ENCODE peak calls at places on chromosomes 3 and 15, in six cellular contexts. I is Peyer's patch; C is fibroblast of pulmonary artery; G is ELR; A is brain microvascular endothelial cell; U is activated CD4-positive, alpha-beta T cell treated with anti-CD3 and anti-CD28 coated beads for 24 hours. L is an unnamed sample.

GRCh38 chr15:75857886-75858285 is 14.6 kb downstream of the UBE2Q2 start:
- DNase-seq in C (no peak), G (no peak), A (no peak), I (no peak), U (no peak), L (no peak)

GRCh38 chr3:54916722-54917121 is 11.1 kb downstream of the LRTM1 start:
- DNase-seq in I (no peak), U (no peak), G (peak), C (no peak), A (no peak), L (no peak)

GRCh38 chr3:57753016-57753415 is 3.1 kb upstream of the SLMAP start:
- DNase-seq in I (no peak), A (no peak), C (no peak), U (no peak), G (no peak), L (no peak)

GRCh38 chr3:182908471-182908870 is 71.9 kb downstream of the DCUN1D1 start:
- DNase-seq in I (no peak), U (no peak), C (no peak), G (no peak), A (no peak), L (no peak)

GRCh38 chr3:7710284-7710683 is 791.3 kb upstream of the LMCD1 start:
- DNase-seq in C (no peak), G (no peak), U (no peak), A (no peak), I (no peak), L (no peak)

GRCh38 chr3:162317046-162317445 is 820.4 kb downstream of the OTOL1 start:
- DNase-seq in G (no peak), U (no peak), C (no peak), I (no peak), A (no peak), L (no peak)

GRCh38 chr3:114221165-114221880 is 16.1 kb downstream of the ZNF80 start:
- DNase-seq in C (peak), I (no peak), G (no peak), U (peak), A (no peak), L (peak)

GRCh38 chr15:64247906-64248541 is 85.2 kb upstream of the PPIB start:
- DNase-seq in G (peak), A (peak), U (no peak), C (peak), I (no peak), L (peak)

GRCh38 chr15:63381301-63382192 is at the start of gene CA12:
- DNase-seq in U (no peak), A (peak), C (peak), G (peak), I (peak), L (peak)

GRCh38 chr3:194249323-194250103 is 101.6 kb downstream of the CPN2 start:
- DNase-seq in G (no peak), A (no peak), C (no peak), I (no peak), U (no peak), L (no peak)

GRCh38 chr3:171257251-171258179 is 202.7 kb downstream of the TNIK start:
- DNase-seq in C (no peak), I (no peak), U (no peak), G (peak), A (peak), L (no peak)

GRCh38 chr15:73965094-73965729 is 26.9 kb downstream of the STOML1 start:
- DNase-seq in C (no peak), G (peak), U (peak), I (peak), A (no peak), L (no peak)

GRCh38 chr15:85518979-85519761 is 138.8 kb downstream of the AKAP13 start:
- DNase-seq in U (no peak), C (no peak), A (no peak), G (no peak), I (no peak), L (no peak)

GRCh38 chr3:31442755-31443154 is 90.0 kb upstream of the STT3B start:
- DNase-seq in U (no peak), G (no peak), I (no peak), A (no peak), C (no peak), L (no peak)

GRCh38 chr3:385151-385550 is 188.6 kb downstream of the CHL1 start:
- DNase-seq in A (peak), G (no peak), U (no peak), C (peak), I (no peak), L (no peak)

GRCh38 chr15:42279234-42279723 is 6.0 kb upstream of the TMEM87A start:
- DNase-seq in C (no peak), I (no peak), A (no peak), U (no peak), G (no peak), L (no peak)

GRCh38 chr15:79535536-79535935 is 103.4 kb downstream of the MINAR1 start:
- DNase-seq in C (no peak), G (peak), A (no peak), I (no peak), U (no peak), L (no peak)

GRCh38 chr3:138375446-138375845 is 27.1 kb downstream of the MRAS start:
- DNase-seq in U (no peak), A (no peak), C (no peak), I (no peak), G (no peak), L (no peak)

GRCh38 chr15:74844319-74845207 is 1.6 kb upstream of the ULK3 start:
- DNase-seq in U (no peak), A (no peak), C (no peak), G (no peak), I (no peak), L (no peak)

GRCh38 chr3:167739190-167739589 is 3.7 kb downstream of the SERPINI1 start:
- DNase-seq in I (no peak), U (no peak), C (no peak), A (no peak), G (no peak), L (no peak)

GRCh38 chr15:68559342-68560310 is 19.2 kb upstream of the CORO2B start:
- DNase-seq in C (peak), A (peak), G (peak), U (peak), I (peak), L (peak)

L was measured in transverse colon.